ENCODE peak calls at places on chromosomes 4 and X, in four cellular contexts. C is T-helper 2 cell, O is left cardiac atrium, N is psoas muscle. D is an unnamed sample.

GRCh38 chr4:62455871-62456270 is 1255.7 kb downstream of the ADGRL3 start:
- DNase-seq in C (no peak), O (no peak), N (no peak), D (no peak)

GRCh38 chr4:36189511-36190226 is 54.6 kb downstream of the ARAP2 start:
- DNase-seq in C (peak; percentile 87), O (no peak), N (no peak), D (no peak)

GRCh38 chrX:153423652-153424051 is 12.4 kb downstream of the ZFP92 start:
- DNase-seq in C (no peak), N (no peak), O (no peak), D (no peak)

GRCh38 chr4:127505203-127505602 is 127.6 kb upstream of the INTU start:
- DNase-seq in N (no peak), O (no peak), C (no peak), D (no peak)

GRCh38 chr4:178462710-178463109 is 1020.5 kb upstream of the AGA start:
- DNase-seq in N (no peak), C (no peak), O (no peak), D (no peak)

GRCh38 chr4:102860928-102861327 is 7.9 kb upstream of the CISD2 start:
- DNase-seq in N (no peak), O (no peak), C (no peak), D (no peak)

GRCh38 chrX:81261576-81261975 is 59.7 kb downstream of the SH3BGRL start:
- DNase-seq in O (no peak), C (no peak), N (no peak), D (no peak)

GRCh38 chrX:132612990-132613564 is 124.2 kb upstream of the MBNL3 start:
- DNase-seq in N (peak; percentile 45), C (peak; percentile 30), O (peak; percentile 47), D (peak; percentile 46)

GRCh38 chr4:81470456-81471327 is 1.0 kb downstream of the RASGEF1B start:
- DNase-seq in O (peak; percentile 65), C (peak; percentile 18), N (no peak), D (peak; percentile 81)

GRCh38 chr4:121277194-121278105 is 103.4 kb downstream of the QRFPR start:
- DNase-seq in N (no peak), C (peak; percentile 21), O (no peak), D (no peak)

GRCh38 chr4:121669163-121669550 is 27.6 kb downstream of the ANXA5 start:
- DNase-seq in N (no peak), C (peak; percentile 9), O (no peak), D (no peak)

GRCh38 chr4:137212601-137213000 is 319.7 kb downstream of the PCDH18 start:
- DNase-seq in N (no peak), C (no peak), O (no peak), D (no peak)

GRCh38 chr4:41622816-41623215 is 84.9 kb downstream of the LIMCH1 start:
- DNase-seq in N (no peak), C (no peak), O (no peak), D (no peak)

GRCh38 chr4:76213415-76214268 is at the start of gene SCARB2:
- DNase-seq in O (peak; percentile 91), C (peak; percentile 82), N (peak; percentile 92), D (peak; percentile 93)

GRCh38 chr4:121658125-121658524 is 38.7 kb downstream of the ANXA5 start:
- DNase-seq in C (no peak), O (no peak), N (no peak), D (no peak)

GRCh38 chrX:34437586-34437985 is 219.5 kb downstream of the TMEM47 start:
- DNase-seq in C (no peak), N (no peak), O (no peak), D (no peak)

GRCh38 chrX:115894087-115894486 is 276.5 kb upstream of the AGTR2 start:
- DNase-seq in N (no peak), O (no peak), C (no peak), D (no peak)

GRCh38 chr4:30720656-30721352 is 635 bp downstream of the PCDH7 start:
- DNase-seq in N (peak; percentile 21), O (peak; percentile 34), C (no peak), D (no peak)

GRCh38 chrX:104482757-104483156 is 83.2 kb upstream of the IL1RAPL2 start:
- DNase-seq in C (no peak), O (no peak), N (no peak), D (no peak)

GRCh38 chrX:97389761-97390192 is 506.1 kb downstream of the RPA4 start:
- DNase-seq in O (no peak), N (no peak), C (no peak), D (no peak)

GRCh38 chr4:121698119-121698732 is 1.4 kb upstream of the ANXA5 start:
- DNase-seq in C (no peak), O (peak; percentile 56), N (peak; percentile 33), D (no peak)

GRCh38 chr4:124641715-124642380 is 70.7 kb downstream of the ANKRD50 start:
- DNase-seq in C (no peak), O (peak; percentile 22), N (no peak), D (no peak)

GRCh38 chrX:46965125-46965758 is 53.0 kb downstream of the JADE3 start:
- DNase-seq in O (no peak), N (no peak), C (peak; percentile 40), D (no peak)

GRCh38 chr4:104425003-104425402 is 69.7 kb downstream of the CXXC4 start:
- DNase-seq in O (no peak), N (no peak), C (no peak), D (no peak)

GRCh38 chr4:126081336-126081735 is 766.6 kb downstream of the FAT4 start:
- DNase-seq in C (no peak), N (no peak), O (no peak), D (no peak)

D was measured in Peyer's patch.